ENCODE peak calls at places on chromosomes 12 and 14, in six cellular contexts. C is transverse colon, D is cardiac muscle cell, S is mucosa of descending colon, T is psoas muscle, X is IMR-90. H is an unnamed sample.

GRCh38 chr14:100440207-100440631 is 117.1 kb downstream of the SLC25A47 start:
- DNase-seq in C (peak; percentile 82), D (peak; percentile 73), S (peak; percentile 87), T (peak; percentile 76), X (peak; percentile 58), H (peak; percentile 68)

GRCh38 chr14:89992273-89992672 is 36.5 kb downstream of the TDP1 start:
- DNase-seq in C (no peak), D (no peak), S (no peak), T (no peak), X (no peak), H (no peak)

GRCh38 chr14:67240168-67240932 is 885 bp upstream of the PALS1 start:
- DNase-seq in C (peak; percentile 80), D (peak; percentile 27), S (peak; percentile 86), T (peak; percentile 61), X (peak; percentile 11), H (no peak)

GRCh38 chr12:104763163-104763805 is 194.8 kb downstream of the SLC41A2 start:
- DNase-seq in C (no peak), D (peak; percentile 41), S (no peak), T (no peak), X (peak; percentile 38), H (no peak)

GRCh38 chr12:29807125-29807524 is 23.4 kb upstream of the TMTC1 start:
- DNase-seq in C (no peak), D (no peak), S (no peak), T (no peak), X (peak; percentile 74), H (no peak)

GRCh38 chr12:109154485-109155438 is 38.4 kb downstream of the ACACB start:
- DNase-seq in C (peak; percentile 87), D (peak; percentile 76), S (peak; percentile 91), T (peak; percentile 87), X (peak; percentile 53), H (peak; percentile 60)

GRCh38 chr12:23640754-23641153 is 308.7 kb downstream of the SOX5 start:
- DNase-seq in C (no peak), D (no peak), S (no peak), T (no peak), X (no peak), H (no peak)

GRCh38 chr14:73718742-73719251 is 4.6 kb upstream of the PNMA1 start:
- DNase-seq in C (no peak), D (no peak), S (no peak), T (no peak), X (no peak), H (no peak)

GRCh38 chr12:55060970-55061543 is 41.3 kb downstream of the NEUROD4 start:
- DNase-seq in C (no peak), D (no peak), S (no peak), T (no peak), X (no peak), H (no peak)

GRCh38 chr12:40226652-40227051 is 1.9 kb downstream of the LRRK2 start:
- DNase-seq in C (peak; percentile 25), D (peak; percentile 82), S (no peak), T (peak; percentile 20), X (peak; percentile 73), H (peak; percentile 93)

GRCh38 chr12:72679147-72679757 is 407.1 kb downstream of the TRHDE start:
- DNase-seq in C (no peak), D (no peak), S (no peak), T (no peak), X (no peak), H (no peak)

GRCh38 chr12:15152864-15153263 is 68.4 kb downstream of the RERG start:
- DNase-seq in C (no peak), D (peak; percentile 84), S (no peak), T (no peak), X (peak; percentile 30), H (peak; percentile 27)

GRCh38 chr12:92905811-92906554 is 23.1 kb downstream of the EEA1 start:
- DNase-seq in C (no peak), D (no peak), S (no peak), T (no peak), X (peak; percentile 36), H (no peak)

GRCh38 chr14:21498540-21499526 is 12.3 kb downstream of the METTL3 start:
- DNase-seq in C (no peak), D (peak; percentile 58), S (no peak), T (no peak), X (peak; percentile 73), H (peak; percentile 63)

GRCh38 chr12:42474391-42474790 is 115.2 kb downstream of the PRICKLE1 start:
- DNase-seq in C (no peak), D (peak; percentile 14), S (no peak), T (no peak), X (peak; percentile 82), H (peak; percentile 52)

GRCh38 chr12:1920436-1920835 is 2.0 kb upstream of the CACNA2D4 start:
- DNase-seq in C (no peak), D (no peak), S (no peak), T (no peak), X (no peak), H (no peak)

GRCh38 chr12:46678441-46678840 is 147.4 kb downstream of the SLC38A4 start:
- DNase-seq in C (no peak), D (no peak), S (no peak), T (no peak), X (peak; percentile 15), H (no peak)

GRCh38 chr12:54349658-54350057 is 14.6 kb downstream of the GPR84 start:
- DNase-seq in C (no peak), D (no peak), S (no peak), T (no peak), X (no peak), H (no peak)

GRCh38 chr14:88490168-88490567 is 64.6 kb downstream of the PTPN21 start:
- DNase-seq in C (no peak), D (no peak), S (no peak), T (no peak), X (no peak), H (no peak)

GRCh38 chr12:15752780-15753179 is 36.4 kb downstream of the EPS8 start:
- DNase-seq in C (no peak), D (peak; percentile 26), S (no peak), T (no peak), X (peak; percentile 80), H (peak; percentile 45)

GRCh38 chr14:59224341-59224740 is 35.9 kb downstream of the DAAM1 start:
- DNase-seq in C (no peak), D (no peak), S (no peak), T (no peak), X (peak; percentile 10), H (no peak)

GRCh38 chr14:59228416-59228815 is 39.9 kb downstream of the DAAM1 start:
- DNase-seq in C (no peak), D (peak; percentile 32), S (no peak), T (no peak), X (peak; percentile 58), H (peak; percentile 32)

GRCh38 chr14:59225281-59225680 is 36.8 kb downstream of the DAAM1 start:
- DNase-seq in C (no peak), D (no peak), S (no peak), T (no peak), X (no peak), H (no peak)

GRCh38 chr14:59229653-59230406 is 41.4 kb downstream of the DAAM1 start:
- DNase-seq in C (no peak), D (no peak), S (no peak), T (no peak), X (no peak), H (no peak)
- H3K4me3 ChIP-seq in C (no peak overlapping the region), D (no peak overlapping the region), S (no peak overlapping the region), T (no peak overlapping the region), X (no peak overlapping the region), H (no peak overlapping the region)

GRCh38 chr12:121581681-121582439 is 1.0 kb upstream of the KDM2B start:
- DNase-seq in C (peak; percentile 25), D (peak; percentile 50), S (no peak), T (peak; percentile 44), X (peak; percentile 50), H (peak; percentile 71)
- TF ChIP-seq CTCF in C (no peak), D (peak; percentile 13), S (no peak), T (no peak), X (peak; percentile 11), H (no peak)

GRCh38 chr14:103820382-103820781 is 27.0 kb downstream of the PPP1R13B start:
- DNase-seq in C (no peak), D (no peak), S (no peak), T (no peak), X (no peak), H (no peak)

GRCh38 chr14:103818870-103819269 is 28.5 kb downstream of the PPP1R13B start:
- DNase-seq in C (no peak), D (no peak), S (no peak), T (no peak), X (no peak), H (no peak)

GRCh38 chr14:103818422-103818821 is 29.0 kb downstream of the PPP1R13B start:
- DNase-seq in C (no peak), D (no peak), S (no peak), T (no peak), X (no peak), H (no peak)

GRCh38 chr14:103820908-103821307 is 26.5 kb downstream of the PPP1R13B start:
- DNase-seq in C (no peak), D (no peak), S (no peak), T (no peak), X (no peak), H (no peak)

DNA sequence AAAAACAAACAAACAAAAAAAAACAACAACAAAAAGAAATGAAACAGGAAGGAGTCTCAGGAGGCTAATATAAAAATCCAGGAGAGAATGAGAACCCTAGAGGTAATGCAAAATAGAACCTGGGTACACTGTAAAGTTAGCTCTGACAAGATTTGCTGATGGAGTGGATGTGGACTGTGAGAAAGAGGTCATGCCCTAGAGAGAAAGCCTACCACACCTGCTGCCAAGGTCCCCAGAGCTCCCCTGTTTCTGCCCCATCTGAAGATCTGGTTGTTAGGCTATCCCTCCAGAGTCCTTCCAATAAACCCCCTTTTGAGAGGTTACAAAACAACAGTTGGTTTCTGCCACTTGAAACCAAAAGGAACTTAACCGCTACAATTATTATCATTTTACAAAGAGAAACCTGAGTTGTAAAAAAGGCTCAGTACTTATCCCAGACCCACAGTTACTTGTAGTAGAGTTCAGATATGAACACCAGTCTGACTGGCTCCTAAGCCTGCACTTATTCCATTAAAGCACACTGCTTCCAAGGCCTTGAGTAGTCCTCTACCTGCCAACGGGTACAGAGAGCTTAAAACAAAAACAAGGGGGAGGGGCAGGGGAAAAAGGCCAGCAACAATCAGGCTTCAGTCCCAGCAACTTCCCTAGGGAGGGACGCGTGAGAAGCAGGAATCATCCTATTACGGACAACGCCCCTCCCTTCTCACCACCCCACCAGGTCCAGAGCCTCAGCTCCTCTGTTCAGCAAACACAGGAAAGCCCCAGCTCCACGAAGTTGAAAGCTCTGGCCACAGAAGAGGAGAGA is 27.7 kb downstream of the PPP1R13B start:
- DNase-seq in C (peak; percentile 47), D (peak; percentile 42), S (peak; percentile 36), T (peak; percentile 24), X (no peak), H (peak; percentile 70)
- H3K4me3 ChIP-seq in C (no peak overlapping the region), D (peak overlapping the region; percentile 3), S (no peak overlapping the region), T (peak overlapping the region; percentile 24), X (no peak overlapping the region), H (peak overlapping the region; percentile 37)

GRCh38 chr12:12973019-12973418 is 21.0 kb upstream of the GPRC5D start:
- DNase-seq in C (no peak), D (no peak), S (no peak), T (no peak), X (no peak), H (no peak)

GRCh38 chr12:12974211-12974610 is 22.2 kb upstream of the GPRC5D start:
- DNase-seq in C (no peak), D (no peak), S (no peak), T (no peak), X (no peak), H (no peak)

GRCh38 chr12:12977231-12977630 is 22.8 kb downstream of the HEBP1 start:
- DNase-seq in C (no peak), D (no peak), S (no peak), T (no peak), X (no peak), H (no peak)

GRCh38 chr12:12976366-12976765 is 23.7 kb downstream of the HEBP1 start:
- DNase-seq in C (no peak), D (peak; percentile 91), S (no peak), T (no peak), X (peak; percentile 96), H (peak; percentile 97)

GRCh38 chr12:12975322-12976077 is 23.5 kb upstream of the GPRC5D start:
- DNase-seq in C (peak; percentile 63), D (peak; percentile 60), S (peak; percentile 54), T (no peak), X (peak; percentile 59), H (peak; percentile 65)
- TF ChIP-seq CTCF in C (no peak), D (peak; percentile 64), S (no peak), T (no peak), X (peak; percentile 51), H (peak; percentile 69)

H was measured in fibroblast of the aortic adventitia.